ENCODE peak calls at places on chromosomes 1 and 21, in six cellular contexts. F, O, I, M, L and C are unnamed samples.
A peak's percentile ranks its signal among the peaks of the same experiment; 100 is the strongest.

GRCh38 chr1:25590096-25590824 is 26.3 kb upstream of the MAN1C1 start:
- DNase-seq in O (no peak), F (no peak), M (no peak), L (no peak), I (no peak), C (peak; percentile 45)

GRCh38 chr21:32070693-32071330 is 198.0 kb downstream of the HUNK start:
- DNase-seq in M (no peak), L (no peak), F (no peak), O (no peak), I (no peak), C (no peak)

GRCh38 chr1:93005252-93005598 is 44.0 kb upstream of the DIPK1A start:
- DNase-seq in M (no peak), O (no peak), I (no peak), L (no peak), F (no peak), C (no peak)

GRCh38 chr1:88552226-88552625 is 131.8 kb upstream of the PKN2 start:
- DNase-seq in M (no peak), F (no peak), I (no peak), L (no peak), O (peak; percentile 15), C (no peak)

GRCh38 chr1:8170059-8170835 is 144.1 kb upstream of the ERRFI1 start:
- DNase-seq in L (no peak), O (peak; percentile 89), F (no peak), M (no peak), I (peak; percentile 72), C (peak; percentile 60)

GRCh38 chr1:204199579-204199978 is 3.3 kb upstream of the KISS1 start:
- DNase-seq in L (no peak), M (no peak), F (no peak), O (no peak), I (no peak), C (no peak)

GRCh38 chr1:229041946-229042345 is 229.0 kb upstream of the RAB4A start:
- DNase-seq in I (no peak), M (no peak), O (no peak), F (no peak), L (no peak), C (no peak)

GRCh38 chr1:213244664-213245091 is 193.6 kb downstream of the RPS6KC1 start:
- DNase-seq in O (peak; percentile 87), F (peak; percentile 10), L (peak; percentile 36), M (peak; percentile 34), I (no peak), C (no peak)

GRCh38 chr1:117895482-117896114 is 33.8 kb downstream of the GDAP2 start:
- DNase-seq in L (peak; percentile 47), I (peak; percentile 74), F (peak; percentile 66), M (peak; percentile 52), O (peak; percentile 70), C (no peak)

GRCh38 chr1:54806931-54807611 is 5.9 kb upstream of the TTC22 start:
- DNase-seq in M (no peak), L (no peak), F (no peak), O (no peak), I (no peak), C (no peak)

GRCh38 chr1:223338811-223339746 is 24.9 kb downstream of the SUSD4 start:
- DNase-seq in I (no peak), F (no peak), L (no peak), O (no peak), M (no peak), C (no peak)

GRCh38 chr21:40658237-40658636 is 188.7 kb downstream of the DSCAM start:
- DNase-seq in I (no peak), F (no peak), O (peak; percentile 16), L (no peak), M (no peak), C (no peak)

GRCh38 chr1:187096689-187097088 is 267.9 kb downstream of the PLA2G4A start:
- DNase-seq in L (no peak), I (no peak), M (no peak), F (no peak), O (no peak), C (no peak)

GRCh38 chr1:241356519-241357365 is at the start of gene RGS7:
- DNase-seq in L (no peak), O (peak; percentile 44), F (no peak), M (peak; percentile 67), I (peak; percentile 67), C (peak; percentile 76)

GRCh38 chr1:119736649-119737039 is 24.9 kb downstream of the PHGDH start:
- DNase-seq in I (no peak), L (no peak), F (no peak), M (no peak), O (no peak), C (no peak)

GRCh38 chr1:77024500-77024899 is 157.2 kb downstream of the ST6GALNAC5 start:
- DNase-seq in L (no peak), M (no peak), F (no peak), O (peak; percentile 25), I (no peak), C (no peak)

GRCh38 chr1:62637392-62638105 is 40.2 kb downstream of the ANGPTL3 start:
- DNase-seq in M (no peak), F (no peak), I (no peak), L (no peak), O (no peak), C (no peak)

GRCh38 chr1:151705146-151705545 is 11.5 kb downstream of the CELF3 start:
- DNase-seq in M (no peak), F (no peak), O (no peak), I (no peak), L (no peak), C (no peak)

GRCh38 chr21:41895643-41896493 is 16.7 kb upstream of the PRDM15 start:
- DNase-seq in I (peak; percentile 52), L (no peak), F (no peak), M (no peak), O (no peak), C (no peak)

GRCh38 chr1:209600541-209600940 is 17.0 kb downstream of the CAMK1G start:
- DNase-seq in O (no peak), F (no peak), M (no peak), L (no peak), I (no peak), C (no peak)

GRCh38 chr1:170250531-170251276 is 104.9 kb downstream of the NTMT2 start:
- DNase-seq in O (no peak), F (no peak), I (no peak), L (no peak), M (no peak), C (no peak)

GRCh38 chr1:156804026-156804425 is 12.6 kb downstream of the SH2D2A start:
- DNase-seq in M (no peak), F (no peak), L (no peak), I (no peak), O (no peak), C (no peak)

GRCh38 chr1:219489636-219490035 is 123.3 kb downstream of the ZC3H11B start:
- DNase-seq in I (no peak), M (no peak), F (no peak), O (no peak), L (no peak), C (no peak)

GRCh38 chr1:242216368-242216767 is 217.5 kb upstream of the MAP1LC3C start:
- DNase-seq in F (no peak), M (no peak), O (no peak), L (no peak), I (no peak), C (no peak)

GRCh38 chr1:230359992-230360391 is 66.1 kb downstream of the PGBD5 start:
- DNase-seq in F (peak; percentile 51), O (no peak), L (no peak), M (peak; percentile 84), I (no peak), C (no peak)

GRCh38 chr1:23394664-23395063 is 25.0 kb upstream of the ZNF436 start:
- DNase-seq in M (no peak), L (no peak), O (no peak), F (peak; percentile 82), I (peak; percentile 97), C (peak; percentile 70)

GRCh38 chr1:27487927-27488522 is 1.9 kb downstream of the WASF2 start:
- DNase-seq in L (peak; percentile 88), M (no peak), I (no peak), O (no peak), F (no peak), C (no peak)

GRCh38 chr1:90964444-90965035 is 57.3 kb downstream of the ZNF644 start:
- DNase-seq in L (no peak), M (no peak), F (no peak), I (no peak), O (peak; percentile 67), C (no peak)

GRCh38 chr1:205939690-205940330 is 3.4 kb downstream of the SLC26A9 start:
- DNase-seq in I (no peak), O (peak; percentile 96), L (no peak), M (peak; percentile 84), F (no peak), C (peak; percentile 78)

GRCh38 chr1:113534130-113534817 is 144.0 kb downstream of the MAGI3 start:
- DNase-seq in F (no peak), L (no peak), I (no peak), M (peak; percentile 22), O (no peak), C (no peak)

GRCh38 chr1:168234846-168235547 is 9.2 kb downstream of the SFT2D2 start:
- DNase-seq in F (no peak), M (peak; percentile 74), L (peak; percentile 56), O (no peak), I (no peak), C (no peak)

GRCh38 chr1:241684108-241684507 is 32.0 kb downstream of the WDR64 start:
- DNase-seq in L (no peak), F (no peak), M (no peak), O (no peak), I (no peak), C (no peak)

GRCh38 chr1:231512147-231512698 is 16.2 kb upstream of the TSNAX start:
- DNase-seq in I (no peak), M (peak; percentile 11), L (no peak), F (peak; percentile 76), O (no peak), C (no peak)

GRCh38 chr1:32918166-32918565 is 17.0 kb upstream of the TMEM54 start:
- DNase-seq in L (no peak), M (no peak), I (no peak), O (no peak), F (no peak), C (no peak)

GRCh38 chr1:244461254-244462071 is at the start of gene CATSPERE:
- DNase-seq in O (peak; percentile 69), L (peak; percentile 54), M (peak; percentile 69), F (peak; percentile 80), I (peak; percentile 93), C (peak; percentile 96)

GRCh38 chr1:28172690-28173150 is 3.8 kb downstream of the PTAFR start:
- DNase-seq in F (no peak), I (no peak), M (no peak), O (no peak), L (peak; percentile 43), C (no peak)

GRCh38 chr1:37720231-37721130 is 28.2 kb downstream of the CDCA8 start:
- DNase-seq in I (no peak), M (no peak), L (no peak), F (no peak), O (no peak), C (no peak)

GRCh38 chr1:203625623-203626189 is 926 bp upstream of the ATP2B4 start:
- DNase-seq in L (peak; percentile 71), M (peak; percentile 90), F (no peak), I (no peak), O (peak; percentile 42), C (no peak)

GRCh38 chr21:19695796-19696195 is 1292.2 kb upstream of the TMPRSS15 start:
- DNase-seq in L (no peak), M (no peak), I (no peak), O (no peak), F (no peak), C (no peak)